ENCODE peak calls at places on chromosomes 12 and 14, in six cellular contexts. O is astrocyte, N is neuronal stem cell, D is MM.1S, Y is fibroblast of lung, L is PC-3. U is an unnamed sample.

GRCh38 chr14:106021832-106022231 is 495.4 kb downstream of the TMEM121 start:
- DNase-seq in O (no peak), N (no peak), D (no peak), Y (no peak), L (no peak), U (no peak)

GRCh38 chr14:32762886-32763285 is 175.8 kb upstream of the NPAS3 start:
- DNase-seq in O (peak), N (no peak), D (no peak), Y (peak), L (no peak), U (no peak)

GRCh38 chr14:94373708-94374107 is 14.7 kb downstream of the SERPINA1 start:
- DNase-seq in O (peak), N (no peak), D (no peak), Y (peak), L (peak), U (peak)

GRCh38 chr12:91567100-91567485 is 384.5 kb upstream of the DCN start:
- DNase-seq in O (no peak), N (no peak), D (no peak), Y (no peak), L (peak), U (peak)

GRCh38 chr12:106131671-106132070 is 7.1 kb downstream of the NUAK1 start:
- DNase-seq in O (peak), N (no peak), D (no peak), Y (peak), L (no peak), U (no peak)

GRCh38 chr14:101251812-101252442 is 309.4 kb upstream of the DIO3 start:
- DNase-seq in O (no peak), N (no peak), D (no peak), Y (no peak), L (no peak), U (no peak)

GRCh38 chr12:12561305-12562015 is 1.2 kb downstream of the DUSP16 start:
- DNase-seq in O (peak), N (peak), D (peak), Y (peak), L (peak), U (peak)

GRCh38 chr14:99524804-99525698 is 43.8 kb downstream of the CCNK start:
- DNase-seq in O (peak), N (no peak), D (no peak), Y (peak), L (peak), U (no peak)

GRCh38 chr14:102071283-102071998 is 15.4 kb downstream of the HSP90AA1 start:
- DNase-seq in O (peak), N (no peak), D (no peak), Y (peak), L (peak), U (peak)

GRCh38 chr12:121001060-121001459 is 15.2 kb downstream of the C12orf43 start:
- DNase-seq in O (no peak), N (no peak), D (no peak), Y (no peak), L (no peak), U (no peak)

GRCh38 chr12:14665354-14666348 is 30.7 kb downstream of the GUCY2C start:
- DNase-seq in O (no peak), N (no peak), D (no peak), Y (no peak), L (no peak), U (no peak)

GRCh38 chr12:55727643-55728184 is 1.1 kb downstream of the CD63 start:
- DNase-seq in O (no peak), N (no peak), D (no peak), Y (peak), L (peak), U (peak)

GRCh38 chr12:31011746-31012567 is 61.7 kb upstream of the DDX11 start:
- DNase-seq in O (no peak), N (no peak), D (no peak), Y (no peak), L (no peak), U (no peak)

GRCh38 chr12:52338241-52338960 is 17.2 kb upstream of the KRT83 start:
- DNase-seq in O (no peak), N (no peak), D (no peak), Y (no peak), L (no peak), U (peak)

GRCh38 chr12:63967781-63968180 is 123.3 kb downstream of the SRGAP1 start:
- DNase-seq in O (peak), N (no peak), D (no peak), Y (no peak), L (no peak), U (no peak)

GRCh38 chr14:63492391-63492790 is 50.8 kb downstream of the PPP2R5E start:
- DNase-seq in O (peak), N (no peak), D (no peak), Y (peak), L (peak), U (peak)
- H3K9ac ChIP-seq in O (peak), N (no peak), D (no peak), Y (no peak), L (no peak), U (peak)

DNA sequence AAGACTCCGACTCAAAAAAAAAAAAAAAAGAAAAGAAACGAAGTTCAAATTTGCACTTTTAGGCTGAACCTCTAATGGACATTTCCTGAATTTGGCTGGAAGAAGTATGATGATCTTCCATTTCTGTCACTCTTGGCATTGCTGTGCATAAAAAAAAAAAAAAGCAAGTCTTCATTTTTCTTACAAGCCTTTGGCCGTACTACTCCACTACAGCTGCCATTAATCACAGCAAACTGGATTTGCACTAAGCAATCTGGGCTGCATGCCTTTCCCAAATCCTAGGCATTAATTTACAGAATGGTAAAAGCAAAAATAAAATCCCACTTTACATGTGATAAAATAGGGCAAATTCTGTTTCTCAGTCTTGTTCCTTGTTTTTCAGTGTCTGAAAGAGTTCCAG is 7.1 kb downstream of the CSRP2 start:
- DNase-seq in O (no peak), N (no peak), D (no peak), Y (no peak), L (no peak), U (no peak)
- H3K4me3 ChIP-seq in O (no peak), N (no peak), D (no peak), Y (no peak), L (no peak), U (no peak)

GRCh38 chr12:89230376-89231101 is 121.8 kb downstream of the DUSP6 start:
- DNase-seq in O (no peak), N (no peak), D (no peak), Y (no peak), L (no peak), U (peak)
- H2AFZ ChIP-seq in O (no peak), N (no peak), D (no peak), Y (no peak), L (no peak), U (peak)

GRCh38 chr12:122726056-122726558 is 4.5 kb downstream of the HCAR1 start:
- DNase-seq in O (peak), N (no peak), D (no peak), Y (no peak), L (peak), U (peak)

GRCh38 chr12:122724641-122725243 is 5.9 kb downstream of the HCAR1 start:
- DNase-seq in O (no peak), N (no peak), D (no peak), Y (no peak), L (no peak), U (no peak)

GRCh38 chr12:122722347-122722746 is 5.7 kb upstream of the HCAR3 start:
- DNase-seq in O (no peak), N (no peak), D (no peak), Y (no peak), L (no peak), U (no peak)

GRCh38 chr12:122729583-122730214 is 945 bp downstream of the HCAR1 start:
- DNase-seq in O (no peak), N (no peak), D (no peak), Y (no peak), L (no peak), U (peak)

DNA sequence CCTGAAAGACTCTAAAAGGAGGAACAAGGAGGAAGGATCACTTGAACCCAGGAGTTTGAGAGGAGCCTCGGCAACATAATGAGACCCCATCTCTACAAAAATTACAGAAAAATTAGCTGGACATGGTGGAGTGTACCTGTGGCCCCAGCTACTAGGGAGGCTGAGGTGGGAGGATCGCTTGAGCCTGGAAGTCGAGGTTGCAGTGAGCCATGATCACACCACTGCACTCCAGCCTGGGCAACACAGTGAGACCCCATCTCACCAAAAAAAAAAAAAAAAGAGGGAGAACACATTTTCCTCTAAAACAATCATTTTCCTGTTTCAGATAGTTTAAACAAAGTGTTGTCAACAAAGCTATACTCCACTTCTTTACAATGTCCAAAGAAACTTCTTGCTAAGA is 5.2 kb downstream of the HCAR1 start:
- DNase-seq in O (no peak), N (no peak), D (no peak), Y (no peak), L (no peak), U (no peak)
- H3K9ac ChIP-seq in O (peak), N (no peak), D (no peak), Y (no peak), L (peak), U (peak)

U was measured in mammary epithelial cell.